ENCODE peak calls at places on chromosomes 1 and 21, in seven cellular contexts. E, S, Y, V, M, N and T are unnamed samples.

GRCh38 chr1:227894831-227895451 is 52.8 kb downstream of the WNT9A start:
- DNase-seq in E (no peak), V (peak; percentile 2), S (no peak), Y (no peak), N (no peak), M (peak; percentile 34), T (peak; percentile 85)

GRCh38 chr1:108816049-108816882 is 40.6 kb downstream of the AKNAD1 start:
- DNase-seq in V (peak; percentile 82), S (peak; percentile 63), E (peak; percentile 75), Y (peak; percentile 56), M (peak; percentile 78), N (peak; percentile 44), T (no peak)

GRCh38 chr1:211260161-211261107 is 1.3 kb downstream of the RCOR3 start:
- DNase-seq in V (peak; percentile 84), N (peak; percentile 78), Y (peak; percentile 92), M (peak; percentile 90), S (peak; percentile 86), E (peak; percentile 88), T (peak; percentile 90)

GRCh38 chr1:4318720-4319119 is 335.7 kb upstream of the AJAP1 start:
- DNase-seq in E (no peak), M (no peak), V (no peak), Y (no peak), S (no peak), N (no peak), T (no peak)

GRCh38 chr1:89356658-89357400 is 7.0 kb upstream of the GBP6 start:
- DNase-seq in N (peak; percentile 48), Y (no peak), V (no peak), S (no peak), E (no peak), M (no peak), T (no peak)

GRCh38 chr1:46181343-46182260 is 5.3 kb upstream of the P3R3URF start:
- DNase-seq in V (no peak), S (no peak), Y (peak; percentile 64), N (peak; percentile 83), M (no peak), E (no peak), T (no peak)

GRCh38 chr1:205543351-205544305 is 39.2 kb downstream of the CDK18 start:
- DNase-seq in Y (peak; percentile 60), S (peak; percentile 81), E (peak; percentile 83), N (peak; percentile 99), M (peak; percentile 56), V (peak; percentile 88), T (peak; percentile 94)

GRCh38 chr21:34579411-34579810 is 35.5 kb downstream of the RCAN1 start:
- DNase-seq in M (no peak), N (peak; percentile 71), S (no peak), E (no peak), Y (no peak), V (no peak), T (no peak)

GRCh38 chr1:91645031-91645430 is 144.4 kb downstream of the CDC7 start:
- DNase-seq in N (no peak), Y (no peak), V (no peak), M (no peak), E (no peak), S (no peak), T (no peak)

GRCh38 chr1:21939650-21940374 is 2.7 kb upstream of the HSPG2 start:
- DNase-seq in Y (peak; percentile 82), V (peak; percentile 91), S (peak; percentile 79), E (peak; percentile 93), N (peak; percentile 93), M (peak; percentile 86), T (no peak)

GRCh38 chr1:53366901-53367502 is 39.1 kb upstream of the LRP8 start:
- DNase-seq in S (no peak), Y (no peak), V (no peak), E (no peak), M (peak; percentile 35), N (no peak), T (no peak)

GRCh38 chr1:50333595-50333974 is 89.7 kb downstream of the DMRTA2 start:
- DNase-seq in S (peak; percentile 34), V (peak; percentile 17), E (peak; percentile 79), M (peak; percentile 60), Y (peak; percentile 61), N (peak; percentile 30), T (no peak)

GRCh38 chr21:40176732-40177131 is 309.5 kb downstream of the PCP4 start:
- DNase-seq in Y (no peak), M (no peak), V (no peak), E (no peak), N (no peak), S (no peak), T (no peak)

GRCh38 chr21:41681939-41682718 is 84.7 kb downstream of the RIPK4 start:
- DNase-seq in V (no peak), N (peak; percentile 89), M (no peak), E (no peak), S (no peak), Y (no peak), T (no peak)

GRCh38 chr1:42929434-42930177 is 29.1 kb downstream of the SLC2A1 start:
- DNase-seq in M (peak; percentile 46), Y (no peak), V (no peak), N (no peak), E (no peak), S (no peak), T (peak; percentile 87)

GRCh38 chr1:46341222-46342083 is 846 bp downstream of the NSUN4 start:
- DNase-seq in V (no peak), M (no peak), S (no peak), E (no peak), N (no peak), Y (no peak), T (no peak)

GRCh38 chr1:153928776-153929432 is 6.1 kb upstream of the GATAD2B start:
- DNase-seq in E (no peak), V (no peak), S (no peak), M (peak; percentile 32), N (no peak), Y (no peak), T (no peak)

GRCh38 chr1:175287377-175287776 is 94.8 kb upstream of the KIAA0040 start:
- DNase-seq in N (no peak), Y (no peak), M (no peak), V (no peak), E (no peak), S (no peak), T (no peak)

GRCh38 chr1:10113501-10113900 is 80.7 kb downstream of the UBE4B start:
- DNase-seq in E (no peak), Y (no peak), N (no peak), M (no peak), V (no peak), S (no peak), T (no peak)

GRCh38 chr1:114227059-114227458 is 73.4 kb upstream of the SYT6 start:
- DNase-seq in M (no peak), E (no peak), N (no peak), S (no peak), Y (no peak), V (peak; percentile 14), T (no peak)

GRCh38 chr1:22975694-22976093 is 3.0 kb upstream of the LACTBL1 start:
- DNase-seq in V (no peak), Y (no peak), M (no peak), E (no peak), N (peak; percentile 39), S (no peak), T (no peak)

GRCh38 chr1:3807769-3808168 is 11.5 kb upstream of the LRRC47 start:
- DNase-seq in S (no peak), Y (no peak), E (no peak), M (no peak), V (no peak), N (no peak), T (no peak)

GRCh38 chr1:206030714-206031113 is 7.0 kb upstream of the CTSE start:
- DNase-seq in M (peak; percentile 90), V (peak; percentile 42), E (no peak), N (peak; percentile 90), Y (peak; percentile 74), S (peak; percentile 75), T (no peak)

DNA sequence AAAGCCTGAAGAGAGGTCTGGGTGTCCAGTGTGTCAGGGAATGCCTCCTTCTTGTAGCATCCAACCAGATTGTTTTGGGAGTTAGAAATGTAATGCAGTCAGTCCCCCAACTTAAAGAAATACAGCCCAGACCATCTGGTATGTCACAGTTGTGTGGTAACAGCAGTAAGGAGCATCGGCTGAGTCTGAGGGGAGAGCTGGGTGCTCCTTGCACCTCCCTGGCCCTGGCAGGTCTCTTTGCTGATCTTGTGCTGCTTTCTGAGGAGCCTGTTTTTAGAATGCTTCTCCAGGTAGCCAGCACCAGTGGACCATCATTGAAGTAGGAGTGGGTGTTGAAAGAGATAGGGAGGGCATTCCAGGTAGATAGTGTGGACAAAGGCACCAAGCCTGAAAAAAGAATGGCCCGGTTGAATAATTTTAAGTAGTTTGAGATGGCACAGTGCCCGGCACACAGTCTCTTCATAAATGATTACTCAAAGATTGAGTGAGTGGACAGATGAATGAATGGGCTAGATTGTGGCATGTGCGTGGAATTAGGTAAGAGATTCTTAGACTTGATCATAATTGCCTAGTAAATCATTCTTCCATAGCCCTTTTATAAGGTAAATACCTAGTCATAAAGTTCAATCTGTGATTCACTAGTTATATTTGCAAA is 46.5 kb downstream of the LAMC1 start:
- DNase-seq in N (peak; percentile 90), S (peak; percentile 69), Y (no peak), V (no peak), M (peak; percentile 53), E (no peak), T (no peak)
- H3K4me1 ChIP-seq in N (peaks cover 46% of the 10 kb centered on the region), S (peaks cover 4% of the 10 kb centered on the region), Y (peaks cover 4% of the 10 kb centered on the region), V (peaks cover 9% of the 10 kb centered on the region), M (no peaks in the 10 kb centered on the region), E (peaks cover 56% of the 10 kb centered on the region), T (peaks cover 54% of the 10 kb centered on the region)

DNA sequence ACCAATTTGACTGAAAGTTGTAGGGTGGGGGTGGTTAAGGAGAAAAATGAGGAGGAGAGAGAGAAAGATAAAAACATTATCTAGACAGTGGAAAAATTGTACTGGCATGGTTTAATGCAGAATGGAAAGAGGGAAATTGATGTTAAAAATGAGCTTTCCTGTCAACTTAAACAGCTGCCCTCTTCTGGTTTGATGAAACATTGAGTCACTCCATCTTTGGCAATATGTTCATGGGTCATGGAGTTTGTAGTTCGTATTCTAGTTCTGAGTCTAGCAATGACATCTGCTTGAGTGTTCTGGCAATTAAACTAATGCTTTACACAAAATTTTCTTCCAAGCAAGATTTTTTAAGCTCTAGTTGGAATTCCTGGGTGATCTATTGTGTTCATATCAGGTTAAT is 9.6 kb downstream of the ZNF648 start:
- DNase-seq in V (no peak), M (no peak), E (no peak), Y (no peak), S (no peak), N (no peak), T (no peak)
- TF ChIP-seq CTCF in V (no peak), M (no peak), E (no peak), Y (no peak), S (no peak), N (no peak), T (no peak)

DNA sequence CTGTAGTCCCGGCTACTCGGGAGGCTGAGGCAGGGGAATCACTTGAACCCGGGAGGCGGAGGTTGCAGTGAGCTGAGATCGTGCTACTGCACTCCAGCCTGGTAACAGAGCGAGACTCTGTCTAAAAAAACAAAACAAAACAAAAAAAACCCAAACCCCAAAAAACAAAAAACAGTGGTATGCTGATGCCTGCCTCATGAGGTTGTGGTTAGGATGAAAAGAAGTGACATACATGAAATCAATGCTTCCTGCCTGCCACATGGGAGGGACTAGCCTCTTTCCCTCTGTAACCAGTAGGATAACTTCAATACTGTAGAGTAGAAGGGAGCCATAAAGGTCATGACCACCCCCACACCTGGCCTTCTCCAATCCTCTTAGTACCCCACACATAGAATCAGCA is 55.2 kb downstream of the TENT5C start:
- DNase-seq in Y (no peak), N (no peak), S (no peak), E (no peak), M (peak; percentile 53), V (no peak), T (no peak)
- H3K4me1 ChIP-seq in Y (peaks cover 5% of the 10 kb centered on the region), N (peaks cover 12% of the 10 kb centered on the region), S (peaks cover 2% of the 10 kb centered on the region), E (peaks cover 7% of the 10 kb centered on the region), M (peaks cover 26% of the 10 kb centered on the region), V (no peaks in the 10 kb centered on the region), T (peaks cover 19% of the 10 kb centered on the region)

GRCh38 chr1:170664828-170665617 is 1.1 kb downstream of the PRRX1 start:
- DNase-seq in N (no peak), Y (peak; percentile 30), V (no peak), M (no peak), S (no peak), E (peak; percentile 75), T (no peak)
- TF ChIP-seq CTCF in N (no peak), Y (no peak), V (peak; percentile 38), M (no peak), S (no peak), E (peak; percentile 44), T (no peak)